ENCODE peak calls at places on chromosomes 12 and 14, in six cellular contexts. One of them, this sample, is unnamed.

GRCh38 chr12:120363274-120363855 is 5.6 kb downstream of the MSI1 start:
- DNase-seq in HuH-7.5: no peak
- DNase-seq in NCI-H146: no peak
- DNase-seq in GM23248: no peak
- DNase-seq in GM19239: no peak
- DNase-seq in activated effector memory CD4-positive, alpha-beta T cell treated with anti-CD3 and anti-CD28 coated beads, Interleukin-2, amount 50 U/mL, for 16 hours: no peak
- DNase-seq in this sample: no peak

GRCh38 chr12:693937-694533 is 30.8 kb upstream of the NINJ2 start:
- DNase-seq in HuH-7.5: no peak
- DNase-seq in NCI-H146: peak; percentile 10
- DNase-seq in GM23248: no peak
- DNase-seq in GM19239: no peak
- DNase-seq in activated effector memory CD4-positive, alpha-beta T cell treated with anti-CD3 and anti-CD28 coated beads, Interleukin-2, amount 50 U/mL, for 16 hours: no peak
- DNase-seq in this sample: no peak

GRCh38 chr12:34406996-34407300 is 384.7 kb downstream of the ALG10 start:
- DNase-seq in HuH-7.5: no peak
- DNase-seq in NCI-H146: no peak
- DNase-seq in GM23248: no peak
- DNase-seq in GM19239: no peak
- DNase-seq in activated effector memory CD4-positive, alpha-beta T cell treated with anti-CD3 and anti-CD28 coated beads, Interleukin-2, amount 50 U/mL, for 16 hours: peak; percentile 53
- DNase-seq in this sample: peak; percentile 1

GRCh38 chr12:108214486-108214885 is 85.4 kb downstream of the WSCD2 start:
- DNase-seq in HuH-7.5: peak; percentile 44
- DNase-seq in NCI-H146: no peak
- DNase-seq in GM23248: peak; percentile 58
- DNase-seq in GM19239: peak; percentile 28
- DNase-seq in activated effector memory CD4-positive, alpha-beta T cell treated with anti-CD3 and anti-CD28 coated beads, Interleukin-2, amount 50 U/mL, for 16 hours: no peak
- DNase-seq in this sample: peak; percentile 62

GRCh38 chr12:111256629-111257434 is 112.1 kb downstream of the PHETA1 start:
- DNase-seq in HuH-7.5: no peak
- DNase-seq in NCI-H146: no peak
- DNase-seq in GM23248: no peak
- DNase-seq in GM19239: no peak
- DNase-seq in activated effector memory CD4-positive, alpha-beta T cell treated with anti-CD3 and anti-CD28 coated beads, Interleukin-2, amount 50 U/mL, for 16 hours: no peak
- DNase-seq in this sample: no peak

GRCh38 chr14:92352158-92352985 is 29.4 kb downstream of the SLC24A4 start:
- DNase-seq in HuH-7.5: no peak
- DNase-seq in NCI-H146: no peak
- DNase-seq in GM23248: peak; percentile 35
- DNase-seq in GM19239: peak; percentile 24
- DNase-seq in activated effector memory CD4-positive, alpha-beta T cell treated with anti-CD3 and anti-CD28 coated beads, Interleukin-2, amount 50 U/mL, for 16 hours: no peak
- DNase-seq in this sample: no peak

GRCh38 chr12:29149691-29150382 is 759 bp downstream of the FAR2 start:
- DNase-seq in HuH-7.5: no peak
- DNase-seq in NCI-H146: no peak
- DNase-seq in GM23248: no peak
- DNase-seq in GM19239: no peak
- DNase-seq in activated effector memory CD4-positive, alpha-beta T cell treated with anti-CD3 and anti-CD28 coated beads, Interleukin-2, amount 50 U/mL, for 16 hours: no peak
- DNase-seq in this sample: no peak

GRCh38 chr14:61512508-61512907 is 182.8 kb upstream of the HIF1A start:
- DNase-seq in HuH-7.5: no peak
- DNase-seq in NCI-H146: no peak
- DNase-seq in GM23248: peak; percentile 75
- DNase-seq in GM19239: no peak
- DNase-seq in activated effector memory CD4-positive, alpha-beta T cell treated with anti-CD3 and anti-CD28 coated beads, Interleukin-2, amount 50 U/mL, for 16 hours: no peak
- DNase-seq in this sample: peak; percentile 47

GRCh38 chr14:22726012-22726411 is 40.5 kb upstream of the OXA1L start:
- DNase-seq in HuH-7.5: no peak
- DNase-seq in NCI-H146: no peak
- DNase-seq in GM23248: no peak
- DNase-seq in GM19239: no peak
- DNase-seq in activated effector memory CD4-positive, alpha-beta T cell treated with anti-CD3 and anti-CD28 coated beads, Interleukin-2, amount 50 U/mL, for 16 hours: no peak
- DNase-seq in this sample: no peak

GRCh38 chr12:28024231-28024995 is 51.9 kb upstream of the PTHLH start:
- DNase-seq in HuH-7.5: no peak
- DNase-seq in NCI-H146: no peak
- DNase-seq in GM23248: peak; percentile 93
- DNase-seq in GM19239: no peak
- DNase-seq in activated effector memory CD4-positive, alpha-beta T cell treated with anti-CD3 and anti-CD28 coated beads, Interleukin-2, amount 50 U/mL, for 16 hours: no peak
- DNase-seq in this sample: peak; percentile 50

GRCh38 chr12:116319316-116319715 is 41.8 kb upstream of the MED13L start:
- DNase-seq in HuH-7.5: no peak
- DNase-seq in NCI-H146: no peak
- DNase-seq in GM23248: no peak
- DNase-seq in GM19239: no peak
- DNase-seq in activated effector memory CD4-positive, alpha-beta T cell treated with anti-CD3 and anti-CD28 coated beads, Interleukin-2, amount 50 U/mL, for 16 hours: no peak
- DNase-seq in this sample: no peak

GRCh38 chr14:67680121-67680602 is 5.7 kb upstream of the VTI1B start:
- DNase-seq in HuH-7.5: no peak
- DNase-seq in NCI-H146: no peak
- DNase-seq in GM23248: peak; percentile 93
- DNase-seq in GM19239: no peak
- DNase-seq in activated effector memory CD4-positive, alpha-beta T cell treated with anti-CD3 and anti-CD28 coated beads, Interleukin-2, amount 50 U/mL, for 16 hours: no peak
- DNase-seq in this sample: peak; percentile 78

GRCh38 chr12:132966676-132967415 is 10.7 kb upstream of the ZNF605 start:
- DNase-seq in HuH-7.5: no peak
- DNase-seq in NCI-H146: no peak
- DNase-seq in GM23248: no peak
- DNase-seq in GM19239: no peak
- DNase-seq in activated effector memory CD4-positive, alpha-beta T cell treated with anti-CD3 and anti-CD28 coated beads, Interleukin-2, amount 50 U/mL, for 16 hours: no peak
- DNase-seq in this sample: no peak

GRCh38 chr14:91115986-91116385 is 2.1 kb downstream of the DGLUCY start:
- DNase-seq in HuH-7.5: no peak
- DNase-seq in NCI-H146: no peak
- DNase-seq in GM23248: no peak
- DNase-seq in GM19239: no peak
- DNase-seq in activated effector memory CD4-positive, alpha-beta T cell treated with anti-CD3 and anti-CD28 coated beads, Interleukin-2, amount 50 U/mL, for 16 hours: no peak
- DNase-seq in this sample: no peak

GRCh38 chr12:3291939-3292338 is 199.1 kb upstream of the PRMT8 start:
- DNase-seq in HuH-7.5: no peak
- DNase-seq in NCI-H146: no peak
- DNase-seq in GM23248: no peak
- DNase-seq in GM19239: no peak
- DNase-seq in activated effector memory CD4-positive, alpha-beta T cell treated with anti-CD3 and anti-CD28 coated beads, Interleukin-2, amount 50 U/mL, for 16 hours: no peak
- DNase-seq in this sample: no peak

GRCh38 chr14:77197988-77198387 is 16.4 kb downstream of the TMEM63C start:
- DNase-seq in HuH-7.5: no peak
- DNase-seq in NCI-H146: no peak
- DNase-seq in GM23248: no peak
- DNase-seq in GM19239: no peak
- DNase-seq in activated effector memory CD4-positive, alpha-beta T cell treated with anti-CD3 and anti-CD28 coated beads, Interleukin-2, amount 50 U/mL, for 16 hours: no peak
- DNase-seq in this sample: no peak

GRCh38 chr12:132238487-132239248 is 90.7 kb downstream of the GALNT9 start:
- DNase-seq in HuH-7.5: no peak
- DNase-seq in NCI-H146: no peak
- DNase-seq in GM23248: peak; percentile 23
- DNase-seq in GM19239: no peak
- DNase-seq in activated effector memory CD4-positive, alpha-beta T cell treated with anti-CD3 and anti-CD28 coated beads, Interleukin-2, amount 50 U/mL, for 16 hours: no peak
- DNase-seq in this sample: no peak

GRCh38 chr14:24243336-24243836 is 963 bp upstream of the TINF2 start:
- DNase-seq in HuH-7.5: no peak
- DNase-seq in NCI-H146: peak; percentile 49
- DNase-seq in GM23248: no peak
- DNase-seq in GM19239: no peak
- DNase-seq in activated effector memory CD4-positive, alpha-beta T cell treated with anti-CD3 and anti-CD28 coated beads, Interleukin-2, amount 50 U/mL, for 16 hours: no peak
- DNase-seq in this sample: no peak

GRCh38 chr12:32756476-32757158 is 920 bp upstream of the YARS2 start:
- DNase-seq in HuH-7.5: no peak
- DNase-seq in NCI-H146: no peak
- DNase-seq in GM23248: no peak
- DNase-seq in GM19239: no peak
- DNase-seq in activated effector memory CD4-positive, alpha-beta T cell treated with anti-CD3 and anti-CD28 coated beads, Interleukin-2, amount 50 U/mL, for 16 hours: no peak
- DNase-seq in this sample: no peak